ENCODE peak calls at places on chromosome 17, in six cellular contexts. One of them, this sample, is unnamed.

GRCh38 chr17:8889458-8890210 is 22.2 kb upstream of the PIK3R6 start:
- DNase-seq in right cardiac atrium: no peak
- DNase-seq in MV-4-11: no peak
- DNase-seq in RWPE1: no peak
- DNase-seq in frontal cortex: no peak
- DNase-seq in stimulated activated CD4-positive, alpha-beta T cell treated with anti-CD3 and anti-CD28 coated beads, TNF-alpha, amount 100 ng/mL, for 1 hour: no peak
- DNase-seq in this sample: no peak

GRCh38 chr17:36728030-36728991 is 126.9 kb downstream of the MRM1 start:
- DNase-seq in right cardiac atrium: peak; percentile 51
- DNase-seq in MV-4-11: no peak
- DNase-seq in RWPE1: no peak
- DNase-seq in frontal cortex: no peak
- DNase-seq in stimulated activated CD4-positive, alpha-beta T cell treated with anti-CD3 and anti-CD28 coated beads, TNF-alpha, amount 100 ng/mL, for 1 hour: no peak
- DNase-seq in this sample: no peak

GRCh38 chr17:28145348-28145747 is 102.9 kb downstream of the NLK start:
- DNase-seq in right cardiac atrium: no peak
- DNase-seq in MV-4-11: no peak
- DNase-seq in RWPE1: no peak
- DNase-seq in frontal cortex: no peak
- DNase-seq in stimulated activated CD4-positive, alpha-beta T cell treated with anti-CD3 and anti-CD28 coated beads, TNF-alpha, amount 100 ng/mL, for 1 hour: no peak
- DNase-seq in this sample: no peak

GRCh38 chr17:46035112-46035818 is 36.2 kb downstream of the STH start:
- DNase-seq in right cardiac atrium: no peak
- DNase-seq in MV-4-11: no peak
- DNase-seq in RWPE1: no peak
- DNase-seq in frontal cortex: no peak
- DNase-seq in stimulated activated CD4-positive, alpha-beta T cell treated with anti-CD3 and anti-CD28 coated beads, TNF-alpha, amount 100 ng/mL, for 1 hour: no peak
- DNase-seq in this sample: no peak

GRCh38 chr17:77089118-77089477 is 51.7 kb upstream of the SEC14L1 start:
- DNase-seq in right cardiac atrium: no peak
- DNase-seq in MV-4-11: no peak
- DNase-seq in RWPE1: no peak
- DNase-seq in frontal cortex: no peak
- DNase-seq in stimulated activated CD4-positive, alpha-beta T cell treated with anti-CD3 and anti-CD28 coated beads, TNF-alpha, amount 100 ng/mL, for 1 hour: no peak
- DNase-seq in this sample: no peak

GRCh38 chr17:37475713-37476420 is 13.8 kb upstream of the DUSP14 start:
- DNase-seq in right cardiac atrium: no peak
- DNase-seq in MV-4-11: peak; percentile 74
- DNase-seq in RWPE1: no peak
- DNase-seq in frontal cortex: no peak
- DNase-seq in stimulated activated CD4-positive, alpha-beta T cell treated with anti-CD3 and anti-CD28 coated beads, TNF-alpha, amount 100 ng/mL, for 1 hour: no peak
- DNase-seq in this sample: no peak

GRCh38 chr17:19338031-19338990 is 24.2 kb downstream of the B9D1 start:
- DNase-seq in right cardiac atrium: peak; percentile 85
- DNase-seq in MV-4-11: peak; percentile 48
- DNase-seq in RWPE1: no peak
- DNase-seq in frontal cortex: no peak
- DNase-seq in stimulated activated CD4-positive, alpha-beta T cell treated with anti-CD3 and anti-CD28 coated beads, TNF-alpha, amount 100 ng/mL, for 1 hour: peak; percentile 24
- DNase-seq in this sample: no peak

GRCh38 chr17:81329279-81329926 is 34.3 kb upstream of the SLC38A10 start:
- DNase-seq in right cardiac atrium: peak; percentile 93
- DNase-seq in MV-4-11: peak; percentile 68
- DNase-seq in RWPE1: peak; percentile 98
- DNase-seq in frontal cortex: no peak
- DNase-seq in stimulated activated CD4-positive, alpha-beta T cell treated with anti-CD3 and anti-CD28 coated beads, TNF-alpha, amount 100 ng/mL, for 1 hour: no peak
- DNase-seq in this sample: no peak

GRCh38 chr17:70181376-70181775 is 12.0 kb downstream of the KCNJ2 start:
- DNase-seq in right cardiac atrium: no peak
- DNase-seq in MV-4-11: no peak
- DNase-seq in RWPE1: no peak
- DNase-seq in frontal cortex: no peak
- DNase-seq in stimulated activated CD4-positive, alpha-beta T cell treated with anti-CD3 and anti-CD28 coated beads, TNF-alpha, amount 100 ng/mL, for 1 hour: no peak
- DNase-seq in this sample: no peak

GRCh38 chr17:50909765-50910661 is 43.9 kb upstream of the TOB1 start:
- DNase-seq in right cardiac atrium: no peak
- DNase-seq in MV-4-11: peak; percentile 78
- DNase-seq in RWPE1: no peak
- DNase-seq in frontal cortex: no peak
- DNase-seq in stimulated activated CD4-positive, alpha-beta T cell treated with anti-CD3 and anti-CD28 coated beads, TNF-alpha, amount 100 ng/mL, for 1 hour: peak; percentile 37
- DNase-seq in this sample: no peak

GRCh38 chr17:36846410-36847292 is 90.6 kb upstream of the LHX1 start:
- DNase-seq in right cardiac atrium: no peak
- DNase-seq in MV-4-11: no peak
- DNase-seq in RWPE1: no peak
- DNase-seq in frontal cortex: no peak
- DNase-seq in stimulated activated CD4-positive, alpha-beta T cell treated with anti-CD3 and anti-CD28 coated beads, TNF-alpha, amount 100 ng/mL, for 1 hour: no peak
- DNase-seq in this sample: no peak

GRCh38 chr17:412211-413015 is 59.8 kb upstream of the RPH3AL start:
- DNase-seq in right cardiac atrium: peak; percentile 75
- DNase-seq in MV-4-11: peak; percentile 65
- DNase-seq in RWPE1: peak; percentile 34
- DNase-seq in frontal cortex: peak; percentile 52
- DNase-seq in stimulated activated CD4-positive, alpha-beta T cell treated with anti-CD3 and anti-CD28 coated beads, TNF-alpha, amount 100 ng/mL, for 1 hour: no peak
- DNase-seq in this sample: peak; percentile 6

GRCh38 chr17:42409467-42410351 is 13.3 kb downstream of the CAVIN1 start:
- DNase-seq in right cardiac atrium: peak; percentile 88
- DNase-seq in MV-4-11: no peak
- DNase-seq in RWPE1: peak; percentile 96
- DNase-seq in frontal cortex: no peak
- DNase-seq in stimulated activated CD4-positive, alpha-beta T cell treated with anti-CD3 and anti-CD28 coated beads, TNF-alpha, amount 100 ng/mL, for 1 hour: no peak
- DNase-seq in this sample: peak; percentile 40

GRCh38 chr17:17144061-17144460 is 62.1 kb downstream of the PLD6 start:
- DNase-seq in right cardiac atrium: peak; percentile 40
- DNase-seq in MV-4-11: no peak
- DNase-seq in RWPE1: no peak
- DNase-seq in frontal cortex: no peak
- DNase-seq in stimulated activated CD4-positive, alpha-beta T cell treated with anti-CD3 and anti-CD28 coated beads, TNF-alpha, amount 100 ng/mL, for 1 hour: no peak
- DNase-seq in this sample: no peak

GRCh38 chr17:48915459-48916282 is 7.5 kb downstream of the UBE2Z start:
- DNase-seq in right cardiac atrium: no peak
- DNase-seq in MV-4-11: peak; percentile 81
- DNase-seq in RWPE1: peak; percentile 88
- DNase-seq in frontal cortex: no peak
- DNase-seq in stimulated activated CD4-positive, alpha-beta T cell treated with anti-CD3 and anti-CD28 coated beads, TNF-alpha, amount 100 ng/mL, for 1 hour: no peak
- DNase-seq in this sample: no peak